ENCODE peak calls at places on chromosome 1, in nine cellular contexts. W is NCI-H446; Z is psoas muscle; N is tibial artery; O is activated CD4-positive, alpha-beta T cell treated with anti-CD3 and anti-CD28 coated beads, Interleukin-2, amount 50 U/mL, for 1 hour; A is RWPE1; P is stimulated activated CD8-positive, alpha-beta memory T cell treated with anti-CD3 and anti-CD28 coated beads, Interleukin-4, amount 100 ng/mL, for 48 hours; G is cardiac muscle cell; S is bronchial epithelial cell. Y is an unnamed sample.
A peak's percentile ranks its signal among the peaks of the same experiment; 100 is the strongest.

GRCh38 chr1:235697517-235697916 is 47.9 kb upstream of the GNG4 start:
- DNase-seq in S (no peak), O (no peak), W (no peak), G (no peak), A (no peak), Z (no peak), N (no peak), P (no peak), Y (no peak)

GRCh38 chr1:181541947-181542346 is 58.6 kb downstream of the CACNA1E start:
- DNase-seq in O (no peak), A (peak; percentile 30), Z (no peak), W (no peak), G (peak; percentile 33), P (no peak), S (peak; percentile 89), N (no peak), Y (no peak)

GRCh38 chr1:41371630-41372599 is 10.7 kb downstream of the FOXO6 start:
- DNase-seq in O (no peak), P (no peak), N (no peak), A (no peak), S (no peak), W (peak; percentile 86), Z (peak; percentile 78), G (peak; percentile 86), Y (no peak)

GRCh38 chr1:228872080-228872479 is 136.8 kb downstream of the RHOU start:
- DNase-seq in S (no peak), W (no peak), O (no peak), Z (no peak), G (no peak), P (no peak), A (no peak), N (no peak), Y (no peak)

GRCh38 chr1:214843281-214843680 is 239.3 kb upstream of the KCNK2 start:
- DNase-seq in Z (no peak), W (no peak), S (peak; percentile 16), O (no peak), N (no peak), G (no peak), P (no peak), A (no peak), Y (no peak)

GRCh38 chr1:72623299-72623708 is 341.0 kb upstream of the NEGR1 start:
- DNase-seq in Z (no peak), N (no peak), S (peak; percentile 48), A (peak; percentile 4), P (no peak), O (no peak), G (peak; percentile 50), W (peak; percentile 53), Y (no peak)

GRCh38 chr1:115454835-115455511 is 116.9 kb upstream of the NGF start:
- DNase-seq in A (no peak), S (no peak), N (no peak), P (no peak), W (no peak), O (no peak), G (no peak), Z (no peak), Y (no peak)

GRCh38 chr1:52238474-52238873 is 96.6 kb downstream of the ZFYVE9 start:
- DNase-seq in O (no peak), P (no peak), G (no peak), Z (no peak), S (peak; percentile 95), A (peak; percentile 37), W (no peak), N (no peak), Y (no peak)

GRCh38 chr1:39902121-39902807 is 547 bp upstream of the MYCL start:
- DNase-seq in A (peak; percentile 86), W (no peak), S (peak; percentile 60), G (peak; percentile 79), N (peak; percentile 71), P (peak; percentile 76), O (peak; percentile 63), Z (peak; percentile 69), Y (peak; percentile 45)

GRCh38 chr1:51236548-51237312 is 657 bp downstream of the RNF11 start:
- DNase-seq in O (peak; percentile 34), P (peak; percentile 63), A (peak; percentile 60), W (peak; percentile 28), S (peak; percentile 61), G (peak; percentile 28), N (peak; percentile 78), Z (peak; percentile 71), Y (peak; percentile 22)

GRCh38 chr1:210332233-210332632 is 3.5 kb downstream of the HHAT start:
- DNase-seq in S (peak; percentile 29), N (no peak), Z (no peak), P (no peak), O (peak; percentile 18), G (no peak), W (no peak), A (no peak), Y (no peak)

GRCh38 chr1:52633291-52633754 is 355 bp downstream of the SHISAL2A start:
- DNase-seq in A (no peak), Z (no peak), G (peak; percentile 41), W (no peak), S (no peak), N (no peak), P (peak; percentile 44), O (peak; percentile 36), Y (peak; percentile 15)

GRCh38 chr1:43422995-43423671 is 30.6 kb downstream of the HYI start:
- DNase-seq in P (no peak), W (no peak), N (peak; percentile 56), Z (no peak), A (no peak), G (no peak), S (no peak), O (no peak), Y (no peak)

GRCh38 chr1:74593887-74594866 is 79.4 kb downstream of the ERICH3 start:
- DNase-seq in G (no peak), Z (no peak), N (no peak), O (no peak), P (no peak), S (no peak), W (no peak), A (no peak), Y (no peak)

GRCh38 chr1:167442142-167442848 is 76.0 kb downstream of the CD247 start:
- DNase-seq in P (peak; percentile 92), Z (peak; percentile 91), S (peak; percentile 67), G (peak; percentile 92), A (peak; percentile 89), N (peak; percentile 85), W (peak; percentile 77), O (peak; percentile 89), Y (peak; percentile 76)

GRCh38 chr1:24720152-24720551 is 25.1 kb upstream of the CLIC4 start:
- DNase-seq in O (no peak), A (no peak), Z (peak; percentile 93), N (peak; percentile 94), S (no peak), W (no peak), G (no peak), P (no peak), Y (no peak)

GRCh38 chr1:180228648-180229482 is 1.2 kb upstream of the LHX4 start:
- DNase-seq in N (peak; percentile 53), O (no peak), P (peak; percentile 31), Z (no peak), A (no peak), S (no peak), W (no peak), G (peak; percentile 23), Y (no peak)

GRCh38 chr1:186302378-186302920 is 72.6 kb downstream of the TPR start:
- DNase-seq in Z (no peak), A (no peak), W (no peak), G (no peak), N (no peak), P (no peak), O (no peak), S (no peak), Y (no peak)